ENCODE peak calls at places on chromosomes 4 and X, in five cellular contexts. Z is stomach, J is endothelial cell, X is fibroblast of the aortic adventitia, L is osteoblast. U is an unnamed sample.

GRCh38 chrX:134236690-134237362 is at the start of gene CCDC160:
- DNase-seq in J (peak), L (no peak), X (no peak), Z (peak), U (peak)

GRCh38 chr4:48945981-48946380 is 39.4 kb upstream of the OCIAD2 start:
- DNase-seq in L (no peak), J (no peak), Z (no peak), X (no peak), U (no peak)

GRCh38 chr4:182278729-182279128 is 35.5 kb downstream of the TENM3 start:
- DNase-seq in J (no peak), L (no peak), Z (no peak), X (no peak), U (no peak)

GRCh38 chr4:154928640-154929257 is 147.7 kb downstream of the RBM46 start:
- DNase-seq in X (peak), L (no peak), J (peak), Z (no peak), U (no peak)

GRCh38 chr4:103425406-103425805 is 227.3 kb upstream of the CENPE start:
- DNase-seq in L (no peak), J (no peak), X (no peak), Z (no peak), U (no peak)

GRCh38 chrX:107861056-107861455 is 35.4 kb downstream of the MID2 start:
- DNase-seq in Z (no peak), J (no peak), L (no peak), X (no peak), U (no peak)

GRCh38 chr4:188658958-188659522 is 519.8 kb downstream of the TRIML1 start:
- DNase-seq in X (no peak), Z (no peak), L (no peak), J (no peak), U (no peak)

GRCh38 chr4:126539771-126540170 is 1093.0 kb upstream of the INTU start:
- DNase-seq in J (no peak), L (no peak), Z (no peak), X (no peak), U (no peak)

GRCh38 chrX:38879631-38880220 is 78.5 kb downstream of the MID1IP1 start:
- DNase-seq in Z (peak), J (no peak), L (no peak), X (no peak), U (no peak)

GRCh38 chr4:182978152-182978827 is 61.1 kb upstream of the DCTD start:
- DNase-seq in Z (no peak), L (peak), X (peak), J (no peak), U (no peak)

GRCh38 chrX:119410027-119410819 is 11.1 kb downstream of the SLC25A43 start:
- DNase-seq in J (no peak), L (no peak), Z (peak), X (peak), U (no peak)

GRCh38 chrX:28884823-28885222 is 297.6 kb downstream of the IL1RAPL1 start:
- DNase-seq in X (no peak), L (no peak), Z (no peak), J (no peak), U (no peak)

GRCh38 chr4:163180087-163180486 is 13.4 kb upstream of the NAF1 start:
- DNase-seq in Z (no peak), L (no peak), X (no peak), J (no peak), U (no peak)

GRCh38 chr4:101286663-101287062 is 60.7 kb downstream of the PPP3CA start:
- DNase-seq in L (no peak), J (no peak), X (no peak), Z (no peak), U (no peak)

GRCh38 chrX:129534816-129535578 is 5.1 kb upstream of the OCRL start:
- DNase-seq in X (peak), J (no peak), L (peak), Z (no peak), U (no peak)

GRCh38 chrX:113522814-113523213 is 682.2 kb upstream of the AMOT start:
- DNase-seq in L (no peak), Z (no peak), J (no peak), X (peak), U (no peak)

GRCh38 chr4:187380181-187380581 is 615.4 kb upstream of the ZFP42 start:
- DNase-seq in X (no peak), L (no peak), Z (no peak), J (peak), U (no peak)

GRCh38 chr4:32624943-32625603 is 1904.9 kb downstream of the PCDH7 start:
- DNase-seq in J (no peak), X (peak), L (no peak), Z (no peak), U (no peak)

GRCh38 chr4:47705326-47705981 is 132.4 kb downstream of the CORIN start:
- DNase-seq in Z (no peak), J (no peak), X (peak), L (no peak), U (no peak)
- TF ChIP-seq CTCF in Z (no peak), J (peak), X (peak), L (peak), U (no peak)

GRCh38 chr4:134085525-134085924 is 116.1 kb downstream of the PABPC4L start:
- DNase-seq in L (no peak), J (no peak), Z (no peak), X (no peak), U (no peak)
- TF ChIP-seq CTCF in L (no peak), J (no peak), Z (no peak), X (no peak), U (no peak)

GRCh38 chrX:140733766-140734342 is 24.3 kb downstream of the LINC00632 start:
- DNase-seq in L (peak), X (peak), Z (no peak), J (peak), U (no peak)
- TF ChIP-seq CTCF in L (peak), X (peak), Z (peak), J (peak), U (peak)

GRCh38 chr4:167973513-167973912 is 118.8 kb upstream of the ANXA10 start:
- DNase-seq in L (no peak), J (no peak), Z (no peak), X (no peak), U (no peak)
- TF ChIP-seq CTCF in L (no peak), J (no peak), Z (no peak), X (no peak), U (no peak)

GRCh38 chr4:168274871-168275270 is 43.7 kb downstream of the DDX60 start:
- DNase-seq in Z (no peak), X (no peak), J (no peak), L (no peak), U (no peak)
- TF ChIP-seq CTCF in Z (no peak), X (no peak), J (no peak), L (no peak), U (no peak)

GRCh38 chrX:76477352-76477751 is 49.8 kb downstream of the MAGEE1 start:
- DNase-seq in J (no peak), L (no peak), X (no peak), Z (no peak), U (no peak)
- TF ChIP-seq CTCF in J (no peak), L (no peak), X (no peak), Z (no peak), U (no peak)

GRCh38 chr4:108637856-108638255 is 12.5 kb upstream of the OSTC start:
- DNase-seq in J (no peak), L (no peak), Z (no peak), X (peak), U (no peak)
- TF ChIP-seq CTCF in J (no peak), L (peak), Z (no peak), X (peak), U (no peak)

DNA sequence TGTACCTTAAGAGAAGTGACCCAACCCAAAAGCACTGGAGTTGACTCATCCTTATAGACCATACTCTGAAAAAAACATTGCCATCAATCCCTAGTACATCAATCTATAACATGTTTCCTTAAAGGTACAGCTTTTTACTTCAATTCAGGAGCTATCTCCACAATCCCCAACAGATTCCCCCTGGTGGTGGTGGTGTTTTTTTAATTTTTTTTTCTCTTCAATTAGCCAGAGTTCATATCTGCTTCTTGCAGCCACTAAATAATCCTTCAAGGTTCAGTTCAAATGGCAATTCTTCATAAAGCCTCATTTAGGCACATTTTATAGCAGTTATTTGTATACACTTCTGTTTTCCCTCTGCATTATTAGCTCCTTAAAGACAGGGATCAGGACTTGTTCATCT is 60.7 kb upstream of the KDR start:
- DNase-seq in Z (no peak), J (no peak), L (no peak), X (no peak), U (no peak)
- TF ChIP-seq CTCF in Z (no peak), J (peak), L (peak), X (peak), U (no peak)

GRCh38 chr4:7845493-7846124 is 94.1 kb downstream of the AFAP1 start:
- DNase-seq in X (no peak), Z (no peak), L (no peak), J (no peak), U (no peak)
- TF ChIP-seq CTCF in X (no peak), Z (no peak), L (peak), J (no peak), U (no peak)

GRCh38 chr4:113686950-113687718 is 74.4 kb downstream of the CAMK2D start:
- DNase-seq in J (no peak), Z (no peak), L (no peak), X (peak), U (no peak)

GRCh38 chr4:113682730-113683129 is 78.8 kb downstream of the CAMK2D start:
- DNase-seq in L (no peak), J (no peak), X (peak), Z (no peak), U (no peak)

GRCh38 chr4:113683143-113683542 is 78.4 kb downstream of the CAMK2D start:
- DNase-seq in Z (no peak), X (no peak), J (no peak), L (no peak), U (no peak)

GRCh38 chr4:113689394-113689793 is 72.1 kb downstream of the CAMK2D start:
- DNase-seq in Z (no peak), L (no peak), J (no peak), X (no peak), U (no peak)

GRCh38 chr4:113684534-113685091 is 76.9 kb downstream of the CAMK2D start:
- DNase-seq in Z (peak), L (peak), J (no peak), X (peak), U (no peak)
- TF ChIP-seq CTCF in Z (no peak), L (peak), J (no peak), X (peak), U (no peak)